ENCODE peak calls at places on chromosomes 4 and X, in four cellular contexts. T is ELR; N is stimulated activated CD4-positive, alpha-beta T cell treated with anti-CD3 and anti-CD28 coated beads, Interleukin-1b, Interleukin-23, amount 100 ng/mL, for 48 hours; I is DMS 273 treated with DMSO at 0.1 percent for 48 hours. Y is an unnamed sample.

GRCh38 chrX:129754266-129755024 is 15.7 kb downstream of the XPNPEP2 start:
- DNase-seq in T (no peak), N (no peak), I (no peak), Y (no peak)

GRCh38 chr4:77493829-77494551 is 111.6 kb upstream of the CXCL13 start:
- DNase-seq in T (peak; percentile 56), N (no peak), I (no peak), Y (no peak)

GRCh38 chr4:40978548-40978947 is 228.8 kb downstream of the NSUN7 start:
- DNase-seq in T (no peak), N (no peak), I (no peak), Y (no peak)

GRCh38 chrX:103330601-103331397 is 760 bp downstream of the TCEAL7 start:
- DNase-seq in T (peak; percentile 25), N (no peak), I (no peak), Y (no peak)

GRCh38 chrX:40552768-40553167 is 28.0 kb upstream of the ATP6AP2 start:
- DNase-seq in T (peak; percentile 37), N (no peak), I (no peak), Y (no peak)

GRCh38 chr4:139875456-139875855 is 209.8 kb downstream of the MGST2 start:
- DNase-seq in T (peak; percentile 29), N (no peak), I (no peak), Y (no peak)

GRCh38 chr4:175999944-176000343 is 65.7 kb upstream of the WDR17 start:
- DNase-seq in T (no peak), N (no peak), I (no peak), Y (no peak)

GRCh38 chr4:150178161-150178560 is 99.9 kb downstream of the DCLK2 start:
- DNase-seq in T (no peak), N (no peak), I (no peak), Y (no peak)

GRCh38 chr4:70705146-70705855 is 16.5 kb upstream of the RUFY3 start:
- DNase-seq in T (peak; percentile 81), N (peak; percentile 70), I (peak; percentile 34), Y (peak; percentile 83)